ENCODE peak calls at places on chromosome 5, in six cellular contexts. F, B, K, R, W and N are unnamed samples.

GRCh38 chr5:71865202-71865601 is 146.1 kb downstream of the CARTPT start:
- DNase-seq in F (no peak), B (no peak), K (peak; percentile 94), R (peak; percentile 76), W (no peak), N (no peak)

GRCh38 chr5:40308867-40309266 is 370.8 kb upstream of the PTGER4 start:
- DNase-seq in F (no peak), B (no peak), K (no peak), R (no peak), W (no peak), N (no peak)

GRCh38 chr5:119179857-119180641 is 109.2 kb downstream of the DMXL1 start:
- DNase-seq in F (no peak), B (no peak), K (peak; percentile 39), R (no peak), W (no peak), N (no peak)

GRCh38 chr5:173327084-173327947 is 898 bp downstream of the STC2 start:
- DNase-seq in F (no peak), B (no peak), K (peak; percentile 48), R (peak; percentile 56), W (no peak), N (peak; percentile 46)

GRCh38 chr5:10151656-10152055 is 98.0 kb downstream of the ATPSCKMT start:
- DNase-seq in F (no peak), B (no peak), K (peak; percentile 2), R (no peak), W (no peak), N (no peak)

GRCh38 chr5:95284512-95285405 is at the start of gene MCTP1:
- DNase-seq in F (no peak), B (peak; percentile 15), K (peak; percentile 25), R (no peak), W (no peak), N (peak; percentile 16)

GRCh38 chr5:21661129-21661528 is 1192.0 kb downstream of the CDH12 start:
- DNase-seq in F (no peak), B (no peak), K (no peak), R (no peak), W (no peak), N (no peak)

GRCh38 chr5:83184534-83184933 is 107.2 kb downstream of the XRCC4 start:
- DNase-seq in F (no peak), B (no peak), K (no peak), R (no peak), W (no peak), N (no peak)

GRCh38 chr5:146188358-146188757 is 5.9 kb upstream of the LARS1 start:
- DNase-seq in F (peak; percentile 52), B (no peak), K (peak; percentile 80), R (no peak), W (no peak), N (no peak)

GRCh38 chr5:168693297-168693696 is 114.1 kb upstream of the PANK3 start:
- DNase-seq in F (no peak), B (no peak), K (no peak), R (no peak), W (no peak), N (no peak)

GRCh38 chr5:9370256-9370655 is 175.6 kb downstream of the SEMA5A start:
- DNase-seq in F (no peak), B (no peak), K (peak; percentile 47), R (no peak), W (no peak), N (no peak)

GRCh38 chr5:128213340-128213739 is 129.8 kb downstream of the SLC12A2 start:
- DNase-seq in F (peak; percentile 53), B (no peak), K (peak; percentile 58), R (no peak), W (peak; percentile 21), N (peak; percentile 75)

GRCh38 chr5:100970646-100971045 is 67.6 kb upstream of the ST8SIA4 start:
- DNase-seq in F (no peak), B (no peak), K (no peak), R (no peak), W (no peak), N (no peak)

GRCh38 chr5:137837741-137838389 is 29.8 kb upstream of the MYOT start:
- DNase-seq in F (no peak), B (no peak), K (peak; percentile 39), R (no peak), W (no peak), N (no peak)

GRCh38 chr5:82354543-82354942 is 76.4 kb upstream of the RPS23 start:
- DNase-seq in F (no peak), B (no peak), K (no peak), R (no peak), W (no peak), N (no peak)

GRCh38 chr5:115435776-115436712 is 108.5 kb downstream of the FEM1C start:
- DNase-seq in F (no peak), B (no peak), K (no peak), R (no peak), W (no peak), N (no peak)

GRCh38 chr5:136123236-136123768 is 9.3 kb upstream of the SMAD5 start:
- DNase-seq in F (peak; percentile 86), B (no peak), K (peak; percentile 34), R (no peak), W (no peak), N (no peak)

GRCh38 chr5:65722575-65723424 is 795 bp downstream of the NLN start:
- DNase-seq in F (peak; percentile 59), B (no peak), K (peak; percentile 79), R (peak; percentile 63), W (no peak), N (peak; percentile 71)

GRCh38 chr5:170623576-170624181 is 119.9 kb downstream of the KCNIP1 start:
- DNase-seq in F (no peak), B (peak; percentile 42), K (peak; percentile 48), R (no peak), W (no peak), N (peak; percentile 49)

GRCh38 chr5:35470866-35471265 is 146.8 kb upstream of the SPEF2 start:
- DNase-seq in F (no peak), B (no peak), K (peak; percentile 19), R (no peak), W (no peak), N (no peak)

DNA sequence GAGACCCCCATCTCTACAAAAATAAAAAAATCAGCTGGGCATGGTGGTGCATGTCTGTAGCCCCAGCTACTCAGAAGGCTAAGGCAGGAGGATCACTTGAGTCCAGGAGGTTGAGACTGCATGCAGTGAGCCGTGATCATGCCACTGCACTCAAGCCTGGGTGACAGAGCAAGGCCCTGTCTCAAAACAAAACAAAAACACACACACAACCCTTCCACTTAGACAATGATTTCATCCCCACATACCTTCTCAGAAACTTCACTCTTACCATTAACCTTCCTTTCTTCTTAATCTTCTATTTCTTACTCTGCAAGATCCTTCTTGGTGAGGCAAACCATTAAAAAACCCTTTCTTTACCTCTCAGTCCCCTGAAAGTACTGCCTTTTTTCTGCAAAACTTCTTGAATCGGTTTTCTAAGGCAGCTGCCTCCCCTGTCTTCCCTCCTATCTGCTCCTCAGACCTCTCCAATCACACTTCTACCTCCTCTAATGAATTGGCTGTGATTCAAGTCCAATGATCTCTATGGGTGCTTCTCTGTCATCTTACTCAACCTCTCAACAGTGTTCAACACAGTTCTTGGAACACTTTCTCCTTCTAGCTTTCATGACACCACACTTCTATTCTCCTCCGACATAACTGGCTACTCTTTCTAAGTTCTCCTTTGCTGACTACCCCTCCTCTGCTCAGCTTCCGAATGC is 47.3 kb downstream of the PFDN1 start:
- DNase-seq in F (no peak), B (no peak), K (no peak), R (no peak), W (no peak), N (no peak)
- H3K4me1 ChIP-seq in F (peaks cover 10% of the 10 kb centered on the region), B (peaks cover 56% of the 10 kb centered on the region), K (peaks cover 26% of the 10 kb centered on the region), R (no peaks in the 10 kb centered on the region), W (peaks cover 73% of the 10 kb centered on the region), N (peaks cover 8% of the 10 kb centered on the region)

GRCh38 chr5:389891-390290 is 53.1 kb upstream of the EXOC3 start:
- DNase-seq in F (no peak), B (no peak), K (no peak), R (no peak), W (no peak), N (no peak)
- H3K4me3 ChIP-seq in F (no peak overlapping the region), B (no peak overlapping the region), K (no peak overlapping the region), R (no peak overlapping the region), W (no peak overlapping the region), N (no peak overlapping the region)

DNA sequence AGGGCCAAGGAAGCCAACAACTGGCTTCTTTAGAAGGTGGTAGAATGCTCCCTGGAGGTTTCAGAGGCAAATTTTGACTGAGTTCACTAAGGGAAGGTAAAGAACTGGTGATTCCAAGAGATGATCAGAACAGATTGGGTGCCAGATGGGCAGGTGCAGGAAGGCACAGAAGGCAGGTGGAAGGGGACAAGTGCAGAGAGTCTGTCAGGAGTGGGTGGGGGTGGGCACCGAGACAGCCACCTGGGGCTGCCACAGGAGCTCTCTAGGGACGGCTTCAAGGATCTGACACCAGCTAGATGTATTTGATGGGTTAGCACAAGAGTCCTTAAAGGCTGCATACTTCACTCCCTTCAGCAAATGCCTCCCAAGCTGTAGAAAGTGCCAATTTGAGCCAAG is 207.3 kb downstream of the PTTG1 start:
- DNase-seq in F (no peak), B (no peak), K (no peak), R (no peak), W (no peak), N (no peak)
- H3K27me3 ChIP-seq in F (no peaks in the 10 kb centered on the region), B (peaks cover 19% of the 10 kb centered on the region), K (no peaks in the 10 kb centered on the region), R (no peaks in the 10 kb centered on the region), W (no peaks in the 10 kb centered on the region), N (no peaks in the 10 kb centered on the region)

GRCh38 chr5:141598389-141599360 is 20.1 kb downstream of the DIAPH1 start:
- DNase-seq in F (no peak), B (no peak), K (peak; percentile 66), R (no peak), W (peak; percentile 23), N (no peak)
- H3K4me1 ChIP-seq in F (peaks cover 10% of the 10 kb centered on the region), B (peaks cover 50% of the 10 kb centered on the region), K (peaks cover under 1% of the 10 kb centered on the region), R (peaks cover 16% of the 10 kb centered on the region), W (peaks cover 92% of the 10 kb centered on the region), N (no peaks in the 10 kb centered on the region)

DNA sequence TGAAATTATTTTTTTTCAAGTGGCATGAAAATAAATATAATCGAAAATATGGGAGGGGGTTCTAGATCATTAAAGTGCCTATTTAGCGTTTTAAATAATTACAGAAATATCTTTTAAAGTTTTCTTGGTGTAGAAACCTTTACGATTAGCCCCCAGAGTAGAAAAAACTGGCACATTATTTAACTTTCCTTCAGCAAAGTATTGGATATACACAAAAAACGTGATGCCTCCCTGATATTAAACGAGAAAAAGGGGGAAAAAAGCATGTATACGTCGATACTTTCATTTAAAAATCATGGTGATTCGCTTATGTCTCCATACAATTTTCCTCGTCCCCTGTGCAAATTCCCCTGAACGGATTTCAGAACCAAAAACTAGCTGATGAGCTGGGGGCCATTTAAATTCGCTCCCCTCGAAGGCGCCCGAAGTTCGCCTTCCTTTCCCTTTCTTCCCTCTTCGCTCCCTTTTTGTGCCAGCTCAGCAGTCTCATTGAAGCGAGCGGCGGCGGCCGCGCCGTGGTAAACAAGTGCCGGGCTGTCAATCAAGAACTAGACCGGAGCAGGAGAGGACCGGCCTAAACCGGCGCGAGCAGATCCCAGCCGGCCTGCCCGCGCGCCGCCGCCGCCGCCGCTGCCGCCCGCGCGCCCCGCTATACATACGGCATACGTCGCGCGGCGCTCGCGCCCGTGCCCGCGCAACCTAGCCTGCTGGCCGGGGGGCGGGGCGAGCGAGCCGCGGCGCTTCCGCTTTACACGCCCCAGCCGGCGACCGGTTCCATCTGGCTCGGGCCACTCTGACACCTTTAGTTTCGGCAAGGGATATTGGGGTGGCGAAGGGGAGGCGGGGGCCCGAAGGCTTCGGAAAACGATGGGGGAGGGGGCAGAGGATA is 3.3 kb downstream of the ARRDC3 start:
- DNase-seq in F (peak; percentile 64), B (peak; percentile 93), K (peak; percentile 83), R (peak; percentile 95), W (peak; percentile 98), N (peak; percentile 94)
- H3K4me3 ChIP-seq in F (peak overlapping the region; percentile 80), B (peak overlapping the region; percentile 79), K (peak overlapping the region; percentile 73), R (peak overlapping the region; percentile 86), W (peak overlapping the region; percentile 81), N (peak overlapping the region; percentile 63)

GRCh38 chr5:132831095-132831860 is 831 bp upstream of the SHROOM1 start:
- DNase-seq in F (no peak), B (no peak), K (no peak), R (no peak), W (no peak), N (no peak)
- H3K27me3 ChIP-seq in F (no peaks in the 10 kb centered on the region), B (no peaks in the 10 kb centered on the region), K (no peaks in the 10 kb centered on the region), R (no peaks in the 10 kb centered on the region), W (peaks cover 2% of the 10 kb centered on the region), N (no peaks in the 10 kb centered on the region)